ENCODE peak calls at places on chromosomes 3 and 15, in eight cellular contexts. T is amniotic stem cell, G is NCI-H1092 treated with DMSO at 0.1 percent for 48 hours, X is nephron progenitor cell, R is activated T-cell treated with anti-CD3 and anti-CD28 coated beads for 4 hours, V is RPMI8226, N is hepatocyte, B is tibial artery. Z is an unnamed sample.

GRCh38 chr3:159637895-159638542 is 350.6 kb upstream of the IL12A start:
- DNase-seq in T (no peak), G (no peak), X (no peak), R (no peak), V (no peak), N (no peak), B (no peak), Z (no peak)

GRCh38 chr3:32817561-32818430 is at the start of gene TRIM71:
- DNase-seq in T (no peak), G (peak), X (peak), R (no peak), V (no peak), N (peak), B (no peak), Z (no peak)

GRCh38 chr15:60374628-60375081 is 23.1 kb downstream of the ANXA2 start:
- DNase-seq in T (peak), G (peak), X (peak), R (no peak), V (no peak), N (peak), B (peak), Z (no peak)

GRCh38 chr3:140913728-140914127 is 27.9 kb upstream of the SLC25A36 start:
- DNase-seq in T (no peak), G (no peak), X (no peak), R (no peak), V (no peak), N (no peak), B (no peak), Z (no peak)

GRCh38 chr15:101258238-101259144 is 6.6 kb upstream of the CHSY1 start:
- DNase-seq in T (peak), G (peak), X (peak), R (peak), V (peak), N (peak), B (no peak), Z (no peak)

GRCh38 chr3:170585937-170586310 is at the start of gene SLC7A14:
- DNase-seq in T (no peak), G (peak), X (no peak), R (no peak), V (no peak), N (no peak), B (no peak), Z (no peak)

GRCh38 chr3:112873632-112874031 is 27.0 kb upstream of the CD200R1L start:
- DNase-seq in T (no peak), G (no peak), X (no peak), R (no peak), V (no peak), N (no peak), B (no peak), Z (no peak)

GRCh38 chr3:120425877-120426276 is 24.9 kb downstream of the FSTL1 start:
- DNase-seq in T (peak), G (no peak), X (no peak), R (no peak), V (no peak), N (peak), B (peak), Z (peak)

GRCh38 chr15:80242132-80242769 is 9.8 kb downstream of the CTXND1 start:
- DNase-seq in T (no peak), G (no peak), X (peak), R (no peak), V (peak), N (peak), B (no peak), Z (no peak)

GRCh38 chr3:170506556-170506955 is 79.3 kb downstream of the SLC7A14 start:
- DNase-seq in T (peak), G (no peak), X (no peak), R (no peak), V (no peak), N (peak), B (no peak), Z (no peak)

GRCh38 chr3:82087958-82088357 is 326.5 kb upstream of the GBE1 start:
- DNase-seq in T (peak), G (no peak), X (no peak), R (no peak), V (no peak), N (peak), B (no peak), Z (no peak)